ENCODE peak calls at places on chromosomes 6 and 20, in nine cellular contexts. F is AML-193; Z is pulmonary artery endothelial cell; E is nucleus accumbens; P is IMR-90; J is DMS53; W is neural crest cell; M is ELR; X is stimulated activated CD4-positive, alpha-beta T cell treated with anti-CD3 and anti-CD28 coated beads, Interleukin-1b, Interleukin-23, amount 100 ng/mL, for 4 hours. Q is an unnamed sample.

GRCh38 chr6:85364354-85364753 is 85.5 kb upstream of the NT5E start:
- DNase-seq in W (no peak), J (peak; percentile 27), M (peak; percentile 96), F (no peak), X (no peak), E (no peak), Z (no peak), P (peak; percentile 85), Q (no peak)

GRCh38 chr6:12543953-12544352 is 172.6 kb upstream of the PHACTR1 start:
- DNase-seq in W (no peak), Z (no peak), X (no peak), P (no peak), J (no peak), E (no peak), F (no peak), M (no peak), Q (no peak)

GRCh38 chr6:36320475-36320874 is 16.2 kb downstream of the BNIP5 start:
- DNase-seq in X (no peak), J (peak; percentile 63), P (no peak), F (no peak), E (no peak), Z (no peak), W (no peak), M (no peak), Q (no peak)

GRCh38 chr6:112936476-112936875 is 589.3 kb downstream of the RFPL4B start:
- DNase-seq in W (no peak), M (no peak), F (no peak), E (no peak), X (no peak), P (peak; percentile 72), J (no peak), Z (no peak), Q (no peak)

GRCh38 chr6:22411408-22412105 is 114.7 kb upstream of the PRL start:
- DNase-seq in F (no peak), X (no peak), J (no peak), M (no peak), E (no peak), W (no peak), Z (no peak), P (peak; percentile 51), Q (no peak)

GRCh38 chr20:10306440-10307358 is 88.1 kb downstream of the SNAP25 start:
- DNase-seq in J (no peak), F (peak; percentile 3), E (no peak), M (peak; percentile 88), W (no peak), P (peak; percentile 91), Z (peak; percentile 22), X (no peak), Q (no peak)

GRCh38 chr6:139790527-139790926 is 416.1 kb upstream of the CITED2 start:
- DNase-seq in F (no peak), E (no peak), M (no peak), X (no peak), J (no peak), P (peak; percentile 7), Z (no peak), W (no peak), Q (no peak)

GRCh38 chr20:3103369-3104032 is 19.0 kb upstream of the AVP start:
- DNase-seq in E (no peak), X (no peak), P (no peak), W (no peak), J (no peak), M (no peak), Z (no peak), F (no peak), Q (no peak)

GRCh38 chr6:76774750-76775396 is 688.4 kb downstream of the HTR1B start:
- DNase-seq in M (peak; percentile 8), F (no peak), W (no peak), J (peak; percentile 93), X (no peak), P (no peak), E (no peak), Z (no peak), Q (no peak)

GRCh38 chr6:5085638-5086293 is 625 bp downstream of the PPP1R3G start:
- DNase-seq in W (peak; percentile 40), M (peak; percentile 52), E (no peak), J (peak; percentile 71), X (no peak), P (peak; percentile 30), Z (no peak), F (no peak), Q (no peak)

GRCh38 chr20:12928755-12929401 is 79.9 kb upstream of the SPTLC3 start:
- DNase-seq in M (peak; percentile 92), X (no peak), Z (peak; percentile 26), E (no peak), F (no peak), P (peak; percentile 87), W (no peak), J (no peak), Q (no peak)

GRCh38 chr20:23406880-23407279 is 14.4 kb downstream of the NAPB start:
- DNase-seq in M (no peak), P (no peak), X (no peak), Z (no peak), F (no peak), J (no peak), W (no peak), E (no peak), Q (no peak)

GRCh38 chr20:25361287-25361683 is 29.4 kb downstream of the ABHD12 start:
- DNase-seq in X (no peak), P (peak; percentile 64), W (no peak), Z (no peak), M (peak; percentile 40), F (no peak), J (no peak), E (no peak), Q (no peak)

GRCh38 chr6:135090819-135091218 is 36.2 kb upstream of the HBS1L start:
- DNase-seq in E (no peak), Z (no peak), P (no peak), J (no peak), M (no peak), F (no peak), X (no peak), W (no peak), Q (no peak)

GRCh38 chr6:111483736-111484654 is 977 bp upstream of the REV3L start:
- DNase-seq in F (peak; percentile 93), Z (peak; percentile 94), P (peak; percentile 97), J (peak; percentile 95), M (peak; percentile 96), E (peak; percentile 72), X (peak; percentile 82), W (peak; percentile 73), Q (no peak)

GRCh38 chr20:1906361-1907051 is 11.3 kb downstream of the SIRPA start:
- DNase-seq in M (no peak), F (no peak), W (no peak), P (no peak), Z (no peak), J (no peak), X (no peak), E (no peak), Q (no peak)

GRCh38 chr20:53844259-53844658 is 226.1 kb downstream of the BCAS1 start:
- DNase-seq in W (no peak), J (no peak), P (no peak), Z (no peak), X (no peak), F (no peak), M (no peak), E (no peak), Q (no peak)

GRCh38 chr6:168334072-168334471 is 14.5 kb upstream of the DACT2 start:
- DNase-seq in F (no peak), M (no peak), X (no peak), E (no peak), J (no peak), Z (no peak), P (no peak), W (no peak), Q (no peak)

Q was measured in stimulated activated CD8-positive, alpha-beta memory T cell treated with anti-CD3 and anti-CD28 coated beads, Interleukin-12 subunit alpha, Interleukin-12 subunit beta, amount 100 ng/mL, for 4 hours.